ENCODE peak calls at places on chromosomes 11 and 22, in six cellular contexts. V is mucosa of descending colon, T is transverse colon, R is kidney, P is fibroblast of lung, B is psoas muscle. U is an unnamed sample.

GRCh38 chr11:13117344-13117743 is 108.2 kb downstream of the RASSF10 start:
- DNase-seq in B (no peak), P (no peak), R (no peak), T (no peak), V (no peak), U (no peak)

GRCh38 chr22:43317252-43317651 is 25.9 kb downstream of the SCUBE1 start:
- DNase-seq in P (no peak), T (no peak), V (no peak), R (no peak), B (no peak), U (no peak)

GRCh38 chr11:23112987-23113886 is 253.0 kb upstream of the CCDC179 start:
- DNase-seq in B (no peak), R (no peak), T (peak), V (peak), P (peak), U (no peak)

GRCh38 chr22:50104149-50104548 is 14.3 kb downstream of the MOV10L1 start:
- DNase-seq in B (no peak), P (no peak), R (no peak), T (no peak), V (no peak), U (peak)

GRCh38 chr11:67572305-67572704 is 11.3 kb upstream of the GSTP1 start:
- DNase-seq in R (no peak), T (no peak), B (no peak), V (no peak), P (no peak), U (no peak)

GRCh38 chr22:31861226-31861840 is 83.0 kb upstream of the YWHAH start:
- DNase-seq in R (no peak), T (no peak), B (no peak), V (no peak), P (no peak), U (no peak)

GRCh38 chr11:111001091-111001430 is 244.5 kb upstream of the POU2AF2 start:
- DNase-seq in R (no peak), V (no peak), T (no peak), P (peak), B (no peak), U (no peak)

GRCh38 chr11:66546368-66546965 is at the start of gene ACTN3:
- DNase-seq in T (peak), B (peak), V (peak), P (peak), R (peak), U (no peak)

GRCh38 chr22:47027766-47028165 is 265.3 kb downstream of the TBC1D22A start:
- DNase-seq in P (no peak), R (no peak), V (no peak), T (no peak), B (no peak), U (no peak)

GRCh38 chr11:117535870-117536411 is 208.3 kb downstream of the CEP164 start:
- DNase-seq in B (no peak), P (no peak), R (no peak), V (no peak), T (no peak), U (no peak)

GRCh38 chr11:128544625-128545024 is 42.7 kb downstream of the ETS1 start:
- DNase-seq in P (peak), R (no peak), V (no peak), T (no peak), B (no peak), U (no peak)

GRCh38 chr11:79092791-79093313 is 348.0 kb downstream of the TENM4 start:
- DNase-seq in B (no peak), V (no peak), P (peak), T (no peak), R (no peak), U (no peak)

GRCh38 chr22:33811686-33812085 is 108.6 kb downstream of the LARGE1 start:
- DNase-seq in P (peak), T (peak), R (peak), V (no peak), B (peak), U (no peak)

GRCh38 chr11:44464741-44465140 is 100.7 kb upstream of the CD82 start:
- DNase-seq in R (no peak), B (no peak), P (no peak), T (no peak), V (no peak), U (no peak)

GRCh38 chr11:45843158-45843924 is 3.9 kb upstream of the CRY2 start:
- DNase-seq in V (peak), B (peak), T (peak), R (peak), P (peak), U (no peak)

GRCh38 chr11:3971756-3972404 is 116.4 kb downstream of the STIM1 start:
- DNase-seq in P (peak), R (no peak), V (no peak), T (no peak), B (no peak), U (no peak)
- TF ChIP-seq CTCF in P (peak), R (no peak), V (no peak), T (no peak), B (no peak), U (peak)

GRCh38 chr11:1650034-1650917 is 20.7 kb downstream of the KRTAP5-5 start:
- DNase-seq in R (peak), T (no peak), V (peak), B (peak), P (no peak), U (peak)
- TF ChIP-seq CTCF in R (no peak), T (no peak), V (no peak), B (no peak), P (peak), U (no peak)

DNA sequence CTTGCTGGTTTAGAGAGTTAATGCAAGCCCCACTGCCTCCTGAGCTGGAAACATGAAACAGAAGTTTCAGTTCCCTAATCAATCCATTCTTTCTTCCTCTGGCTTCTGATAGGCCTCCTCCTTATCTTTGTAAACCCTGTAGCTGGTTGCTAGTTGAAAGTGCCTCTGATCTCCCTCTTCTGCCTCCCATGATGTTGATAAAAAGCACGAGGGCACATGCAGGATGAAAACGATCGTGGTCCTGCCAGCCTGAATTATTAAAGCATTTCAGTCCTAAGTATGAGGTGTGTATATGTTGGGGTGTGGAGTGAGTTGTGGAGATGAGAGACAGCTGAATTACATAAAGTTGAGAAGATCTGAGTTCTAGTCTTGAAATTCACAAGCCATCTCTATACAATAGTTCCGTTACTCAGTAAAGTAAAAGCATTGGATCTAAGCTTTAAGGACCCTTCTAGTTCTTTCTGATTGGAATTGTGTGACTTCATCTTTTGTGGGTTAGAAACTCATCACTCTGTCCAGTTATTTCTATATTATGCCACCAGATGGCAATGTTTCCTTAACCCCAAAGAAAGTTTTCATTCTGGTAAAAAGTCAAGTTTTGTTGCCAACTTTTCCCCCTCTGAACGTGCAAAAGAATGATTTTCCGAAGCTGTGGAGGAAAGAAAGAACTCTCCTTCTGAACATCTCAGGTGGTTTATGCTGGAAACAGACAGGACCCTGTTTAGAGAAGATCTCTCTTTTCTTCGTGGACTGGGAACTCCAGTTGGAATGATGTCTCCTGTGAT is 34.8 kb upstream of the EHF start:
- DNase-seq in P (peak), R (no peak), V (no peak), B (no peak), T (no peak), U (no peak)
- TF ChIP-seq CTCF in P (peak), R (peak), V (peak), B (peak), T (peak), U (peak)

GRCh38 chr11:69718147-69718546 is 14.3 kb upstream of the FGF19 start:
- DNase-seq in B (no peak), R (no peak), V (no peak), T (no peak), P (peak), U (no peak)

GRCh38 chr11:69726019-69726418 is 22.2 kb upstream of the FGF19 start:
- DNase-seq in V (no peak), T (no peak), P (no peak), B (no peak), R (no peak), U (no peak)

GRCh38 chr11:69721061-69721460 is 17.2 kb upstream of the FGF19 start:
- DNase-seq in T (no peak), V (no peak), R (no peak), B (no peak), P (no peak), U (no peak)

GRCh38 chr11:69718912-69719311 is 15.1 kb upstream of the FGF19 start:
- DNase-seq in B (no peak), V (no peak), P (no peak), R (no peak), T (no peak), U (no peak)

DNA sequence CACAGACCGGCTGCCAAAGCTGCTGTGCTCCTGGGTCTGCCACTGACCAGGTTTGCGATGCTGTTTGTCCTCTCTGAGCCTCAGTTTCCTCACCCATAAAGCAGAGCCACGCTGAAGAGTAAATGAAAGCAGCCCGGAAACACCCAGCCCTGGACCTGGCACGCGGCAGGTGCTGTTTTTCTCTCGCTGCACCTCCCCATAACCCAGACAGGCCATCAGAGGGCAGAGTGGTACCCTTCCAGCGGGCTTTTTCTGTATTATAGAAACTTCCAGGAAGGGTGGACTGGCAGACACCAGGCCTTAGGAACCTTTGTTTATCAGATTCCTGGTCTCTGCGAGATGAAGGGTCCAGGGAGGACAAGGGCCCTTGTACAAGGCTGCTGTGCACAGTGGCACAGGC is 17.9 kb upstream of the FGF19 start:
- DNase-seq in P (no peak), B (no peak), R (no peak), T (no peak), V (no peak), U (no peak)
- TF ChIP-seq CTCF in P (peak), B (no peak), R (peak), T (peak), V (no peak), U (peak)

GRCh38 chr11:134275534-134276395 is at the start of gene GLB1L3:
- DNase-seq in P (peak), V (peak), R (no peak), T (peak), B (peak), U (no peak)
- TF ChIP-seq CTCF in P (peak), V (no peak), R (peak), T (peak), B (no peak), U (peak)

GRCh38 chr11:390175-390574 is 3.8 kb upstream of the PKP3 start:
- DNase-seq in P (no peak), T (peak), V (peak), B (no peak), R (no peak), U (no peak)
- TF ChIP-seq CTCF in P (no peak), T (peak), V (no peak), B (no peak), R (no peak), U (no peak)

GRCh38 chr11:72221386-72221785 is 3.2 kb upstream of the INPPL1 start:
- DNase-seq in B (no peak), R (no peak), T (no peak), P (no peak), V (no peak), U (no peak)

GRCh38 chr11:72223615-72224586 is 666 bp upstream of the INPPL1 start:
- DNase-seq in T (peak), V (peak), P (peak), R (peak), B (peak), U (no peak)

GRCh38 chr11:72222106-72222891 is 2.3 kb upstream of the INPPL1 start:
- DNase-seq in V (no peak), P (no peak), B (no peak), R (no peak), T (no peak), U (no peak)

GRCh38 chr11:72224587-72225410 is at the start of gene INPPL1:
- DNase-seq in T (peak), B (peak), P (peak), V (peak), R (peak), U (peak)

DNA sequence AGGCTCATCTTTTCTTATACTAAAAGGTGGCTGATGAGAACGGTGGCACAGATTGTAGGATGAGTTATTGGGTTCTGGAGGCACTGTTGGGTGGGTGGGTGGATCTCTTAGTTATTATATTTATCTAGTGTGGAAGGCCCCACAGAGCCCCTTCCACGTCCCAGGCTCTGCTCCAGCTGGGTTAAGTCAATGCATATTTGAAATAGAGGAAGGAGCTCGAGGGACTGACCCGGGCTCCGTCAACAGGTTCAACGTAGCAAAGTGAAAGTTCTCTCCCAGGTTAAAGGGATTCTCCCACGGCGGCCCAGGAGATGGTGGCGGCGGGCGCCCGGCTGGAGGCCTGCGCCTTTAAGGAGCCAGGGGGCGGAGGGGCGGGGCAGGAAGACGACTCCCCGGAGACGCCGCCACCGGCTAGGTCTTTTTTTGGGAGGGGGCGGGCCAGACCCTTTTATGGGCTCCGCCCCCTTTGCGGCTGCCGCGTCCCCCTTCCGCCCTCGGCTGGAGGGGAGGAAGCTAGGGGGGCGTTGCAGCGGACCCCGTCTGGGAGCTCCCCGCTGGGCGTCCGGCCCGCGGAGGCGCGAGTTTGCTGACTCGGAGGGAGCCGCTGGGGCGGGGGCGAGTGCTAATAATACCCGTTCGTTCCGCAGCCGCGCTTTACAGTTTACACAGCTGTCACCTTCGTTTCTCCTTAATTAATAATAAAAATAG is 1.5 kb upstream of the INPPL1 start:
- DNase-seq in B (peak), P (peak), R (peak), V (peak), T (peak), U (peak)
- TF ChIP-seq CTCF in B (no peak), P (peak), R (peak), V (peak), T (peak), U (peak)

DNA sequence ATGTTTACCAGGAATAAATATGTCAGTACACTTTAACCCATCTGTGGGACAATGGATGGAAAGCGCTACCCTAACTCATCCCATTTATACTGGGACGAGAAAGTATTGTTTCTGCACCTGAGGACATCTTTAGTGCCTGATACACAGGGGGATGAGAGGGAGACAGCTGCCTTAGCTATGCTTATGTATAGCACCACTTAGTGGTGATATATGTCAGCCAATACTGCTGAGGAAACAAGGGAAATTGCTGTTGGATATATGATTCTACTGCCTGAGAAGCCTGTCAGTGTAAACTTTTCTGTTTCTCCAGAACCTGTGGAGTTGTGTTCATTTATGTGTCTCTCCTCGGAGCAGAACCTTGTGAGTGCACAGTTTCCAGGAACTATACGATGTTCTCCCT is 13.3 kb upstream of the CEP295 start:
- DNase-seq in T (no peak), P (peak), V (no peak), R (no peak), B (no peak), U (no peak)
- TF ChIP-seq CTCF in T (peak), P (peak), V (no peak), R (no peak), B (no peak), U (peak)

GRCh38 chr11:73237471-73238290 is 19.6 kb downstream of the P2RY2 start:
- DNase-seq in T (no peak), P (peak), R (peak), B (peak), V (peak), U (no peak)

GRCh38 chr11:73235236-73235786 is 17.2 kb downstream of the P2RY2 start:
- DNase-seq in T (no peak), B (peak), V (peak), P (no peak), R (no peak), U (no peak)

GRCh38 chr11:73236205-73236765 is 18.2 kb downstream of the P2RY2 start:
- DNase-seq in P (no peak), T (no peak), R (peak), B (peak), V (peak), U (peak)

GRCh38 chr11:73239111-73239521 is 21.0 kb downstream of the P2RY2 start:
- DNase-seq in T (no peak), R (peak), V (peak), P (no peak), B (peak), U (no peak)

DNA sequence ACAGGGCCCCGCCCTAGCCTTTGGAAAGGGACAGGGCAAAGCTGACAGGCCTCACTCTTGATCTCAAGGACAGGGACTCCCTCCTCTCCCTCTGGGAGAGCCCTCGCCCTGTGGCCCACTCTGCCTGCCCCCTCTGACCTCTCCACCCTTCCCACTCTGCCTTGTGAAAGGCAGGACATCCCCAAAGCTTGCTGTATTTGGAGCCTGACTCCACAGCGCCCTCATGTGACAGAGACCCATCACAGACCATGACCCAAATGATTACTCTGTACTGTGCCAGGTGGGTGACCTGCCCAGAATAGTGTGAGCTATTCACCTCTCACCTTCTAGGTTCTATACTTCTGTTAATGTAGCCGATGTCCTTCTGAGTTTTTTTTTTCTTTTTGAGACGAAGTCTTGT is 18.8 kb downstream of the P2RY2 start:
- DNase-seq in V (peak), R (peak), P (peak), B (peak), T (peak), U (no peak)
- TF ChIP-seq CTCF in V (peak), R (peak), P (peak), B (peak), T (peak), U (peak)

GRCh38 chr22:35766654-35767580 is 49.2 kb downstream of the APOL5 start:
- DNase-seq in T (no peak), V (no peak), B (no peak), P (peak), R (no peak), U (no peak)

GRCh38 chr22:35758394-35758793 is 40.7 kb downstream of the APOL5 start:
- DNase-seq in B (no peak), V (no peak), T (no peak), P (no peak), R (no peak), U (no peak)

GRCh38 chr22:35756722-35757121 is 39.0 kb downstream of the APOL5 start:
- DNase-seq in B (no peak), P (no peak), T (no peak), V (no peak), R (no peak), U (no peak)

DNA sequence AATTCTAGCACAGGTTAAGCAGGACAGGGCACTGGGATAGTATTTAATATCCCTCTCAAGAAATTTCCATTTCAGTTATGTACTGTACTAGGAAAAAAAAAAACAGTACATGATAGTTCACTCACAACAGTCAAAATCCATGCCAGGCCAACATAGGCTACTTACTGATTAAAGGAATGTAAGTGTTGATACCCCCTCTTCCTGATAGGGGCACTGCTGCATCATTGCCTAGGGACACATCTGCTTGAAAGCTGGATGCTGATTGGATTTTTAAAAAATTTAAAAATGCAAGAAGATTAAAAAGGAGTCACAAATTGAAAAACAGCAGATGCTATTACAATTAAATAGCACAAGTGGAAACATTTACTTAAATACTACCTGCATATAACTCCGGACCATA is 43.4 kb downstream of the APOL5 start:
- DNase-seq in B (no peak), V (no peak), P (peak), T (no peak), R (no peak), U (no peak)
- TF ChIP-seq CTCF in B (peak), V (no peak), P (peak), T (no peak), R (peak), U (peak)

U was measured in chondrocyte.